ENCODE peak calls at places on chromosomes 3 and 15, in eight cellular contexts. W is activated CD8-positive, alpha-beta memory T cell treated with anti-CD3 and anti-CD28 coated beads, Interleukin-2, amount 10 ng/mL, durations not matched to agents 7 days and 5 days; R is GM20000; K is B cell; A is psoas muscle; M is stimulated activated CD4-positive, alpha-beta T cell treated with anti-CD3 and anti-CD28 coated beads, TNF-alpha, amount 100 ng/mL, for 48 hours; P is AG10803; F is kidney tubule cell. S is an unnamed sample.
A peak's percentile ranks its signal among the peaks of the same experiment; 100 is the strongest.

GRCh38 chr3:127770671-127771370 is 51.5 kb downstream of the MGLL start:
- DNase-seq in W (no peak), R (no peak), K (no peak), A (peak; percentile 10), M (no peak), P (peak; percentile 54), F (no peak), S (no peak)

GRCh38 chr3:104397713-104398112 is 969.0 kb upstream of the ALCAM start:
- DNase-seq in W (no peak), R (no peak), K (no peak), A (no peak), M (no peak), P (peak; percentile 36), F (no peak), S (no peak)

GRCh38 chr15:70172561-70172960 is 74.8 kb upstream of the TLE3 start:
- DNase-seq in W (no peak), R (no peak), K (no peak), A (no peak), M (no peak), P (no peak), F (no peak), S (no peak)

GRCh38 chr3:31240466-31240865 is 292.3 kb upstream of the STT3B start:
- DNase-seq in W (no peak), R (no peak), K (no peak), A (no peak), M (no peak), P (no peak), F (peak; percentile 53), S (no peak)

GRCh38 chr15:88440021-88440420 is 27.2 kb downstream of the MRPL46 start:
- DNase-seq in W (no peak), R (no peak), K (no peak), A (no peak), M (no peak), P (peak; percentile 49), F (peak; percentile 91), S (peak; percentile 61)

GRCh38 chr3:184238246-184238818 is 8.9 kb downstream of the VWA5B2 start:
- DNase-seq in W (no peak), R (no peak), K (no peak), A (no peak), M (no peak), P (no peak), F (no peak), S (no peak)

GRCh38 chr3:193827831-193828230 is 234.8 kb downstream of the OPA1 start:
- DNase-seq in W (no peak), R (no peak), K (no peak), A (no peak), M (no peak), P (peak; percentile 3), F (no peak), S (no peak)

GRCh38 chr15:78208887-78209645 is 25.3 kb downstream of the ACSBG1 start:
- DNase-seq in W (no peak), R (no peak), K (no peak), A (no peak), M (no peak), P (peak; percentile 12), F (no peak), S (no peak)

GRCh38 chr3:31445701-31446100 is 87.0 kb upstream of the STT3B start:
- DNase-seq in W (no peak), R (no peak), K (no peak), A (no peak), M (no peak), P (no peak), F (no peak), S (no peak)

GRCh38 chr3:40585381-40586016 is 60.7 kb downstream of the ZNF621 start:
- DNase-seq in W (no peak), R (peak; percentile 10), K (no peak), A (no peak), M (no peak), P (no peak), F (no peak), S (no peak)

GRCh38 chr3:129579991-129580390 is 26.5 kb downstream of the PLXND1 start:
- DNase-seq in W (no peak), R (no peak), K (no peak), A (no peak), M (no peak), P (no peak), F (no peak), S (no peak)

GRCh38 chr3:27688053-27688452 is 34.1 kb downstream of the EOMES start:
- DNase-seq in W (no peak), R (no peak), K (no peak), A (no peak), M (no peak), P (no peak), F (no peak), S (no peak)

GRCh38 chr3:104604326-104605010 is 762.2 kb upstream of the ALCAM start:
- DNase-seq in W (no peak), R (no peak), K (no peak), A (no peak), M (no peak), P (peak; percentile 30), F (peak; percentile 42), S (peak; percentile 46)

GRCh38 chr3:29757054-29757777 is 476.3 kb downstream of the RBMS3 start:
- DNase-seq in W (no peak), R (no peak), K (no peak), A (no peak), M (no peak), P (peak; percentile 27), F (peak; percentile 92), S (peak; percentile 37)

GRCh38 chr3:187807086-187807862 is 62.0 kb upstream of the BCL6 start:
- DNase-seq in W (no peak), R (no peak), K (no peak), A (no peak), M (peak; percentile 34), P (peak; percentile 76), F (peak; percentile 80), S (peak; percentile 82)

GRCh38 chr15:39315200-39315599 is 265.7 kb upstream of the THBS1 start:
- DNase-seq in W (no peak), R (no peak), K (no peak), A (no peak), M (no peak), P (peak; percentile 38), F (no peak), S (no peak)

GRCh38 chr15:70867911-70868467 is 14.0 kb upstream of the LARP6 start:
- DNase-seq in W (no peak), R (no peak), K (no peak), A (peak; percentile 34), M (no peak), P (peak; percentile 92), F (no peak), S (peak; percentile 83)

GRCh38 chr3:12235691-12236090 is 53.2 kb upstream of the PPARG start:
- DNase-seq in W (no peak), R (no peak), K (no peak), A (no peak), M (no peak), P (no peak), F (no peak), S (peak; percentile 56)

GRCh38 chr15:45664451-45664850 is 29.6 kb downstream of the SQOR start:
- DNase-seq in W (peak; percentile 51), R (no peak), K (no peak), A (no peak), M (no peak), P (peak; percentile 73), F (no peak), S (peak; percentile 42)